ENCODE peak calls at places on chromosomes 12 and 14, in seven cellular contexts. E is astrocyte, I is PC-9, H is fibroblast of lung, V is DND-41, O is mammary epithelial cell, T is GM23248. P is an unnamed sample.
A peak's percentile ranks its signal among the peaks of the same experiment; 100 is the strongest.

GRCh38 chr12:117105902-117106301 is 6.7 kb upstream of the TESC start:
- DNase-seq in O (peak; percentile 94), T (no peak), H (no peak), E (no peak), V (peak; percentile 75), I (peak; percentile 89), P (no peak)

GRCh38 chr12:114918535-114919233 is 234.7 kb upstream of the TBX3 start:
- DNase-seq in I (peak; percentile 88), E (peak; percentile 52), T (peak; percentile 81), V (no peak), O (peak; percentile 40), H (peak; percentile 62), P (no peak)

GRCh38 chr12:52360663-52361271 is 6.5 kb downstream of the KRT85 start:
- DNase-seq in V (no peak), H (no peak), E (no peak), T (no peak), I (no peak), O (no peak), P (no peak)

GRCh38 chr12:25526778-25527177 is 26.3 kb downstream of the LMNTD1 start:
- DNase-seq in T (no peak), O (no peak), H (no peak), V (no peak), E (no peak), I (no peak), P (no peak)

GRCh38 chr12:67752226-67752732 is 103.7 kb downstream of the DYRK2 start:
- DNase-seq in T (peak; percentile 39), I (peak; percentile 46), O (no peak), H (peak; percentile 51), V (no peak), E (peak; percentile 26), P (no peak)

GRCh38 chr14:57737598-57737997 is 128.3 kb downstream of the SLC35F4 start:
- DNase-seq in O (no peak), V (no peak), T (no peak), I (no peak), H (no peak), E (no peak), P (no peak)

GRCh38 chr14:100709252-100709955 is 17.3 kb upstream of the DLK1 start:
- DNase-seq in O (no peak), V (peak; percentile 46), I (no peak), T (peak; percentile 48), H (peak; percentile 29), E (no peak), P (no peak)

GRCh38 chr14:104277416-104278213 is 139.2 kb downstream of the KIF26A start:
- DNase-seq in O (peak; percentile 1), V (no peak), T (no peak), E (no peak), I (no peak), H (no peak), P (no peak)

GRCh38 chr14:23052182-23052623 is 5.1 kb downstream of the CDH24 start:
- DNase-seq in T (no peak), O (peak; percentile 40), V (no peak), H (no peak), I (no peak), E (no peak), P (no peak)

GRCh38 chr12:88993655-88994054 is 358.6 kb downstream of the DUSP6 start:
- DNase-seq in V (no peak), O (peak; percentile 43), T (peak; percentile 77), H (peak; percentile 64), E (peak; percentile 56), I (peak; percentile 41), P (no peak)

GRCh38 chr12:126676426-126676825 is 1590.5 kb upstream of the TMEM132C start:
- DNase-seq in I (no peak), O (no peak), H (peak; percentile 20), E (peak; percentile 4), T (no peak), V (no peak), P (no peak)

GRCh38 chr12:21296751-21297406 is 37.8 kb downstream of the SLCO1A2 start:
- DNase-seq in T (peak; percentile 49), I (no peak), H (peak; percentile 8), V (no peak), O (peak; percentile 6), E (peak; percentile 1), P (no peak)

GRCh38 chr12:116607039-116607438 is 47.9 kb downstream of the MAP1LC3B2 start:
- DNase-seq in V (no peak), T (peak; percentile 48), O (no peak), I (no peak), H (no peak), E (no peak), P (no peak)

GRCh38 chr12:29741342-29742241 is 42.1 kb downstream of the TMTC1 start:
- DNase-seq in V (no peak), T (peak; percentile 75), I (no peak), E (peak; percentile 94), H (peak; percentile 93), O (peak; percentile 89), P (peak; percentile 21)

GRCh38 chr14:70706177-70706576 is 64.5 kb downstream of the TTC9 start:
- DNase-seq in T (no peak), E (no peak), I (no peak), V (no peak), O (no peak), H (no peak), P (no peak)

GRCh38 chr14:73935666-73936065 is 14.2 kb downstream of the FAM161B start:
- DNase-seq in T (peak; percentile 46), V (no peak), I (no peak), E (no peak), O (no peak), H (no peak), P (no peak)

GRCh38 chr12:28966049-28966778 is 182.9 kb upstream of the FAR2 start:
- DNase-seq in V (no peak), O (no peak), I (no peak), E (peak; percentile 77), T (no peak), H (peak; percentile 81), P (no peak)

GRCh38 chr12:119512772-119513497 is 80.6 kb upstream of the TMEM233 start:
- DNase-seq in O (no peak), V (peak; percentile 25), T (peak; percentile 27), I (no peak), E (peak; percentile 1), H (peak; percentile 3), P (no peak)

GRCh38 chr14:90235179-90235976 is 21.0 kb upstream of the PSMC1 start:
- DNase-seq in V (peak; percentile 76), H (peak; percentile 42), I (no peak), O (peak; percentile 37), T (peak; percentile 72), E (peak; percentile 14), P (peak; percentile 9)

GRCh38 chr14:94120667-94121335 is 8.6 kb downstream of the IFI27L2 start:
- DNase-seq in I (no peak), O (peak; percentile 81), T (peak; percentile 86), H (peak; percentile 83), V (no peak), E (peak; percentile 79), P (no peak)

GRCh38 chr12:106357549-106358409 is at the start of gene POLR3B:
- DNase-seq in T (peak; percentile 99), V (peak; percentile 95), O (peak; percentile 93), I (peak; percentile 84), H (peak; percentile 95), E (peak; percentile 90), P (no peak)

GRCh38 chr12:67426067-67426466 is 156.9 kb downstream of the CAND1 start:
- DNase-seq in I (no peak), V (no peak), H (peak; percentile 83), O (no peak), E (peak; percentile 83), T (peak; percentile 58), P (no peak)

DNA sequence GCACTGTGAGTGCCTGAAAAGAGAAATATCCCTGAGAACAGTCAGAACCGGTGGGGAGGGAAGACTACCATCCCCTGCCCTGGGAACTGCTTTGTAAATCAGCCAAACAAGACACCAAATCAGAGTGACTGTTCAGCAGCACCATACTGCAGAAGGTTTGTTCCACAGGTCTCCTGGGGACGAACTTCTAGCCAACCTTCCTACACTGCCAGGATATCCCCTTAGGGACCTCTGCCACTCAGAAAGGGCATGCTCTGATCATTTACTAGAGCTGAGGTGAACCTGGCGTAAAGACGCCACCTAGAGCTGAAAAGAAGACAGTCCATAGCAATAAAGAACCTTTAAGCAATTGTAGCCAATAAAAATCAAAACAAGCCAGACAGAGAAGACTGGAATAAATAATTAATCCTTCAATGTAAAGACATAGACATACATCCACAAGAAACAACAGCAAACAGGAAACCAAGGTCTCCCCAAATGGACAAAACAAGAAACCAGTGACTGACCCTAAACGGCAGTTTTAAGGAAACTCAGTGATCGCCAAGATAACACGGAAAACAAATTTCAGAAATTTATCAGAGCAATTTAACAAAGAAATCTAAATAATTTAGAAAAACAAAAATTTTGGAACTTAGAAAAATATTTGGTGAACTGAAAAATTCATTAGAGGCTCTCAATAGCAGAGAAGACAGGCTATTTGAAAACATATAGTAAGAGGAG is 228.1 kb upstream of the AMIGO2 start:
- DNase-seq in I (peak; percentile 56), E (peak; percentile 48), H (peak; percentile 65), O (peak; percentile 65), V (peak; percentile 54), T (peak; percentile 70), P (peak; percentile 17)
- TF ChIP-seq EZH2 in I (no peak), E (no peak), H (no peak), O (no peak), V (no peak), T (no peak), P (no peak)

DNA sequence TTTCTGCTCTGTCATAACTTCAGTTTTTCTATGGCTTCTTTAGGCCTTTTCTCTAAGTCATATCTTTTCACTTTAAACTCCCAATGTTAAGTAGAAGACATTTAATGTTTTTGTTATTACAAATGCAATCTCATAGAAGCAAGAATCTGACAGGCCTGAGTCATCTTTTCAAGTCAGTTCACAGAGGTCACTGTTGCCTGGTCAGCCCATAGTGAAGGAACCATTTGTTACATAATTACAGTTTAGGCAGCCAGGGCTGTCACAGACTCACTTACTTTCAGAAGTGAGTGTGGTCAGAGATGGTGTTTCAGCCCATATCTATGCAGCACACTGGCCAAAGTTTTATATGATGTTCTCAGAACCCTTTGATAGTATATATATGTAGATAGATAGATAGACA is 46.5 kb downstream of the CCER1 start:
- DNase-seq in I (no peak), O (peak; percentile 64), V (no peak), E (peak; percentile 90), H (peak; percentile 91), T (peak; percentile 75), P (no peak)
- TF ChIP-seq EZH2 in I (no peak), O (no peak), V (no peak), E (no peak), H (no peak), T (no peak), P (no peak)

DNA sequence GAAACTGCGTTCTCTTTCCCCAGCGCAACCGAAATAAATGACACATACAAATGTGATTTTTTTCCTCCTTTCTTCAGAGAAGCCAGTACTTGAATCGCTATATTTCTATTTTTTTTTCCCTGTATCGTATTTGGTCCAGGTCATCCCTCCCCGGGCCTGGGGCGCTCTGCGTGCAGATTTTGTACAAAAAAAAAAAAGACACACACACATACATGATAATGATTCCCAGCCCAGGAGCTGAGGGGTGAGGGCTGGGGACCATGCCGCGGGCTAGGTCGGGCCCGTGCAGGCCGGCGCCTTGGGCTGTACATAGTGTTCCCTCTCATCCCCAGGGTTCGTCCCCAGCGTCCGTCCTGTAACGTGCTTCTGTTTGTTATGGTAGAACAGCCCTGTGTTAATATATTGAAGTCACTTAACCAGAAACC is 3.0 kb downstream of the HOXC9 start:
- DNase-seq in H (no peak), T (no peak), O (no peak), I (no peak), V (no peak), E (no peak), P (no peak)
- TF ChIP-seq EZH2 in H (peak; percentile 59), T (no peak), O (no peak), I (no peak), V (no peak), E (peak; percentile 24), P (no peak)

GRCh38 chr12:92312463-92312970 is 166.9 kb upstream of the BTG1 start:
- DNase-seq in V (no peak), E (no peak), O (no peak), I (no peak), T (peak; percentile 18), H (no peak), P (no peak)
- TF ChIP-seq EZH2 in V (no peak), E (no peak), O (no peak), I (no peak), T (no peak), H (no peak), P (no peak)